ENCODE peak calls at places on chromosomes 13 and 19, in eight cellular contexts. Q is activated naive CD4-positive, alpha-beta T cell; H is cerebellar nuclear complex; E is T-helper 2 cell; G is kidney epithelial cell; M is activated CD4-positive, alpha-beta T cell treated with anti-CD3 and anti-CD28 coated beads for 24 hours; P is stimulated activated CD8-positive, alpha-beta memory T cell treated with anti-CD3 and anti-CD28 coated beads, Interleukin-2, amount 100 ng/mL, for 1 hour; T is activated CD8-positive, alpha-beta memory T cell treated with anti-CD3 and anti-CD28 coated beads for 48 hours. L is an unnamed sample.

GRCh38 chr19:1942078-1942933 is 1.3 kb downstream of the CSNK1G2 start:
- DNase-seq in H (peak), M (peak), G (no peak), P (peak), E (peak), T (peak), Q (peak), L (no peak)

GRCh38 chr19:8484331-8484894 is 18.0 kb downstream of the PRAM1 start:
- DNase-seq in M (no peak), G (no peak), Q (no peak), T (no peak), P (no peak), H (no peak), E (no peak), L (no peak)

GRCh38 chr13:113046066-113046882 is 59.3 kb upstream of the F7 start:
- DNase-seq in E (no peak), H (no peak), T (no peak), Q (no peak), P (no peak), G (no peak), M (no peak), L (no peak)

GRCh38 chr13:54845351-54845965 is 1816.8 kb downstream of the OLFM4 start:
- DNase-seq in T (no peak), M (no peak), P (no peak), H (no peak), E (no peak), G (no peak), Q (no peak), L (no peak)

GRCh38 chr19:48900477-48901452 is 653 bp downstream of the NUCB1 start:
- DNase-seq in G (no peak), T (no peak), E (no peak), P (no peak), Q (no peak), M (no peak), H (no peak), L (no peak)

GRCh38 chr19:18601875-18602274 is 4.7 kb downstream of the CRLF1 start:
- DNase-seq in M (no peak), H (no peak), P (no peak), E (no peak), G (no peak), Q (no peak), T (no peak), L (no peak)

GRCh38 chr13:76216729-76217128 is 580.6 kb downstream of the LMO7 start:
- DNase-seq in Q (no peak), G (no peak), P (no peak), M (no peak), E (no peak), T (no peak), H (no peak), L (no peak)

GRCh38 chr13:48126944-48127814 is 32.3 kb upstream of the MED4 start:
- DNase-seq in T (no peak), G (peak), E (no peak), Q (no peak), P (peak), M (no peak), H (peak), L (no peak)

GRCh38 chr19:658916-659839 is 3.8 kb downstream of the RNF126 start:
- DNase-seq in T (no peak), P (peak), E (no peak), G (no peak), M (no peak), H (no peak), Q (no peak), L (no peak)

GRCh38 chr19:10260141-10260584 is 8.1 kb downstream of the MRPL4 start:
- DNase-seq in H (no peak), G (no peak), Q (no peak), T (peak), P (no peak), E (peak), M (peak), L (no peak)

GRCh38 chr13:66425741-66426140 is 804.4 kb downstream of the PCDH9 start:
- DNase-seq in M (no peak), E (no peak), T (no peak), G (no peak), Q (no peak), P (no peak), H (no peak), L (no peak)

GRCh38 chr19:18867199-18867598 is 28.8 kb downstream of the CERS1 start:
- DNase-seq in E (no peak), P (no peak), M (no peak), H (no peak), G (no peak), T (no peak), Q (no peak), L (no peak)

GRCh38 chr13:95098916-95099315 is 202.3 kb downstream of the ABCC4 start:
- DNase-seq in M (no peak), Q (no peak), T (no peak), E (no peak), P (no peak), G (no peak), H (no peak), L (no peak)

GRCh38 chr13:22047082-22047784 is 376.4 kb downstream of the FGF9 start:
- DNase-seq in Q (no peak), H (no peak), G (peak), T (no peak), E (no peak), M (no peak), P (no peak), L (no peak)

GRCh38 chr19:11905928-11906327 is 18.3 kb downstream of the ZNF69 start:
- DNase-seq in M (no peak), Q (no peak), T (no peak), H (no peak), E (no peak), G (no peak), P (no peak), L (no peak)

GRCh38 chr19:51808333-51808986 is 13.5 kb downstream of the FPR3 start:
- DNase-seq in Q (no peak), T (no peak), H (no peak), G (no peak), M (no peak), E (no peak), P (no peak), L (no peak)

GRCh38 chr13:40476175-40476958 is 190.1 kb downstream of the FOXO1 start:
- DNase-seq in E (no peak), M (no peak), H (no peak), Q (no peak), P (no peak), G (no peak), T (no peak), L (no peak)

GRCh38 chr19:3024870-3025515 is 4.1 kb downstream of the TLE2 start:
- DNase-seq in M (no peak), T (no peak), E (no peak), G (no peak), P (no peak), H (no peak), Q (no peak), L (no peak)

GRCh38 chr19:50910722-50911121 is 473 bp downstream of the KLK4 start:
- DNase-seq in P (no peak), H (no peak), T (no peak), Q (no peak), E (no peak), M (no peak), G (no peak), L (no peak)

GRCh38 chr19:13398780-13399726 is 107.2 kb downstream of the CACNA1A start:
- DNase-seq in H (no peak), Q (no peak), M (no peak), E (no peak), P (no peak), G (peak), T (no peak), L (no peak)

GRCh38 chr13:51057001-51057400 is 54.1 kb downstream of the C13orf42 start:
- DNase-seq in M (no peak), P (no peak), T (no peak), Q (no peak), H (no peak), E (no peak), G (no peak), L (no peak)

GRCh38 chr13:99464441-99464949 is 36.8 kb upstream of the TM9SF2 start:
- DNase-seq in H (no peak), E (no peak), G (no peak), T (no peak), P (no peak), M (no peak), Q (no peak), L (no peak)

GRCh38 chr19:14119644-14120496 is 2.3 kb upstream of the PRKACA start:
- DNase-seq in Q (no peak), E (no peak), P (no peak), T (no peak), M (no peak), H (no peak), G (no peak), L (no peak)

GRCh38 chr13:46648166-46648607 is 95.2 kb downstream of the LRCH1 start:
- DNase-seq in T (no peak), P (no peak), M (no peak), H (peak), Q (no peak), G (no peak), E (no peak), L (no peak)

GRCh38 chr13:57633141-57633949 is 1.8 kb downstream of the PCDH17 start:
- DNase-seq in T (no peak), E (no peak), P (no peak), M (no peak), G (no peak), Q (no peak), H (no peak), L (no peak)

GRCh38 chr13:113209336-113209879 is at the start of gene CUL4A:
- DNase-seq in P (peak), M (peak), G (no peak), H (no peak), E (peak), T (peak), Q (peak), L (peak)

GRCh38 chr13:52001120-52001731 is 10.0 kb downstream of the ATP7B start:
- DNase-seq in H (no peak), T (no peak), M (no peak), P (no peak), Q (no peak), E (no peak), G (peak), L (no peak)

GRCh38 chr19:10760268-10760944 is 42.5 kb downstream of the DNM2 start:
- DNase-seq in G (peak), M (peak), Q (no peak), E (peak), H (no peak), P (no peak), T (no peak), L (no peak)

GRCh38 chr13:23378009-23378632 is 55.4 kb downstream of the SACS start:
- DNase-seq in Q (no peak), G (peak), T (no peak), H (no peak), P (no peak), E (peak), M (peak), L (no peak)

GRCh38 chr13:77779461-77780272 is 82.2 kb downstream of the SLAIN1 start:
- DNase-seq in G (peak), T (no peak), H (no peak), M (no peak), P (no peak), E (no peak), Q (no peak), L (peak)

GRCh38 chr13:47337781-47338507 is 441.1 kb upstream of the HTR2A start:
- DNase-seq in H (no peak), T (no peak), Q (no peak), G (peak), P (no peak), E (no peak), M (no peak), L (no peak)

GRCh38 chr13:27667946-27668345 is 46.3 kb downstream of the POLR1D start:
- DNase-seq in G (no peak), E (no peak), M (no peak), H (no peak), Q (no peak), T (no peak), P (no peak), L (no peak)